ENCODE peak calls at places on chromosomes 5 and 9, in four cellular contexts. L is body of pancreas, V is A673, P is AG10803. F is an unnamed sample.

GRCh38 chr5:106843812-106844416 is 826.8 kb downstream of the EFNA5 start:
- DNase-seq in L (no peak), V (peak), P (no peak), F (no peak)

GRCh38 chr5:132506094-132506692 is 15.6 kb upstream of the IRF1 start:
- DNase-seq in L (peak), V (peak), P (peak), F (peak)

GRCh38 chr5:159017787-159018186 is 81.9 kb downstream of the EBF1 start:
- DNase-seq in V (peak), L (peak), P (peak), F (no peak)

GRCh38 chr9:93578844-93579243 is 2.5 kb downstream of the PHF2 start:
- DNase-seq in V (no peak), P (no peak), L (no peak), F (no peak)

GRCh38 chr5:65480306-65480865 is 1.3 kb downstream of the ADAMTS6 start:
- DNase-seq in V (peak), L (peak), P (peak), F (peak)

GRCh38 chr9:113652355-113653152 is 189.0 kb downstream of the RGS3 start:
- DNase-seq in V (no peak), P (no peak), L (no peak), F (no peak)

GRCh38 chr5:79585129-79585528 is 27.1 kb upstream of the TENT2 start:
- DNase-seq in V (no peak), P (no peak), L (no peak), F (no peak)

GRCh38 chr9:32247173-32247572 is 137.3 kb upstream of the ACO1 start:
- DNase-seq in L (no peak), P (no peak), V (no peak), F (no peak)

GRCh38 chr9:136644593-136645342 is 17.9 kb upstream of the EGFL7 start:
- DNase-seq in V (no peak), P (no peak), L (no peak), F (peak)

GRCh38 chr9:109035684-109036423 is 22.6 kb upstream of the CTNNAL1 start:
- DNase-seq in V (peak), L (peak), P (peak), F (no peak)

GRCh38 chr9:75152416-75152815 is 64.1 kb downstream of the OSTF1 start:
- DNase-seq in V (no peak), P (no peak), L (no peak), F (no peak)

GRCh38 chr5:76763136-76763535 is 47.2 kb downstream of the F2R start:
- DNase-seq in V (no peak), L (no peak), P (no peak), F (no peak)
- TF ChIP-seq CTCF in V (no peak), L (no peak), P (no peak), F (no peak)

DNA sequence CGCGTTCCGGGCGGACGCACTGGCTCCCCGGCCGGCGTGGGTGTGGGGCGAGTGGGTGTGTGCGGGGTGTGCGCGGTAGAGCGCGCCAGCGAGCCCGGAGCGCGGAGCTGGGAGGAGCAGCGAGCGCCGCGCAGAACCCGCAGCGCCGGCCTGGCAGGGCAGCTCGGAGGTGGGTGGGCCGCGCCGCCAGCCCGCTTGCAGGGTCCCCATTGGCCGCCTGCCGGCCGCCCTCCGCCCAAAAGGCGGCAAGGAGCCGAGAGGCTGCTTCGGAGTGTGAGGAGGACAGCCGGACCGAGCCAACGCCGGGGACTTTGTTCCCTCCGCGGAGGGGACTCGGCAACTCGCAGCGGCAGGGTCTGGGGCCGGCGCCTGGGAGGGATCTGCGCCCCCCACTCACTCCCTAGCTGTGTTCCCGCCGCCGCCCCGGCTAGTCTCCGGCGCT is at the start of gene DAPK1:
- DNase-seq in L (peak), V (peak), P (no peak), F (peak)
- TF ChIP-seq CTCF in L (peak), V (peak), P (no peak), F (no peak)

GRCh38 chr9:74096420-74096819 is 400.7 kb upstream of the RORB start:
- DNase-seq in V (no peak), L (no peak), P (no peak), F (no peak)

GRCh38 chr9:74095925-74096324 is 401.2 kb upstream of the RORB start:
- DNase-seq in V (no peak), L (no peak), P (no peak), F (no peak)

GRCh38 chr9:74094766-74095165 is 402.4 kb upstream of the RORB start:
- DNase-seq in L (no peak), V (no peak), P (no peak), F (no peak)

DNA sequence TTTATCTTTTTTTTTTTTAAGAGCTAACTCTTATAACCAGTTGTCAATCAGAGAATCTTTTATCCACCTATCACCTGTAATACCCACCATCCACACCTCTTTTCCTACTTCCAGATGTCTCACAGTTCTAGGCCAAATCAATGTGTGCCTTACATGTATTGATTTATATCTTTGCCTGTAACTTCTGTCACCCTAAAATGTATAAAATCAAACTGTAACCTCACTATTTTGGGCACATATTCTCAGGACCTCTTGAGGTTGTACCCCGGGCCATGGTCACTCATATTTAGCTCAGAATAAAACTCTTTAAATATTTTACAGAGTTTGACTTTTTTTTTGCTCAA is 404.7 kb upstream of the RORB start:
- DNase-seq in P (no peak), V (no peak), L (no peak), F (no peak)
- TF ChIP-seq CTCF in P (no peak), V (no peak), L (no peak), F (no peak)

DNA sequence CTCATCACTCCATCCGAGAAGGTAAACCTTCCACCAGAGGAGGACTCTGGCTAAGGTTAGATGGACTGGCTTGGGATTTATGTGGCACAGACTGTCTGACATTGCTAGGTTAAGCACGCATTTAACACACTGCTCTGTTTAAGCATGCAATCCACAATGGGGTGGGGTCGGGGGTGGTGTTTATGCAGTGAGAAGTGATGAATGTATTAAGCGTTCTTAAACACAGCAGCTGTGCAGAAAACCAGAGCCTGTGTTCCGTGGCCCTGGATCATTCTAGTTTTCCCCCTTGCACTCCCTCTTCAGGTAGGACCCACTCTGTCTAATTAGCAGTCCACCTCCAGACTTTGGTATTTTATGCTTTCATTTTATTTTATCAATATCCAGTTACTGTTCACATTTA is 46.4 kb downstream of the STXBP1 start:
- DNase-seq in V (no peak), L (no peak), P (no peak), F (no peak)
- TF ChIP-seq CTCF in V (no peak), L (no peak), P (no peak), F (no peak)

GRCh38 chr5:3592298-3592697 is 3.3 kb upstream of the IRX1 start:
- DNase-seq in P (no peak), L (no peak), V (no peak), F (no peak)
- TF ChIP-seq CTCF in P (no peak), L (no peak), V (no peak), F (no peak)

DNA sequence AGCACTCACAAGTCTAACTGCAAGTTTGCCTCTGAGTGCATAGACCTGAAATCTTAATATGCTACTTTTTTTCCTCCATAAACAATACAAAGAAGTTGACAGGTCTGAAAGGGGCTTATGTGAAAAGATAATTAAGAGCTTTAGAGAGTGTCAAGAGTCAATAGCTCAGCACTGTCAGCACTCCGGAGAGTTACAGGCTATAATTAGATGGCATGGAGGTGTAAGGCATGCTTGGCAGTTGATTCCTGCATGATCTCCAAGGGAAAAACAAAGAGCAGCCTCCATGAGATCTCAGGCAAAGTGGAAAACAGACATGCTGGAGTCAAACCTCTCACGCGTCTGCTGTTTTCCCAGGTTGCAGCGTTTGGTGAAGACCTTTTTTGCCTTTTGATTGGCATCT is 468.7 kb downstream of the TLE4 start:
- DNase-seq in V (no peak), L (no peak), P (no peak), F (no peak)
- TF ChIP-seq CTCF in V (no peak), L (no peak), P (no peak), F (no peak)

DNA sequence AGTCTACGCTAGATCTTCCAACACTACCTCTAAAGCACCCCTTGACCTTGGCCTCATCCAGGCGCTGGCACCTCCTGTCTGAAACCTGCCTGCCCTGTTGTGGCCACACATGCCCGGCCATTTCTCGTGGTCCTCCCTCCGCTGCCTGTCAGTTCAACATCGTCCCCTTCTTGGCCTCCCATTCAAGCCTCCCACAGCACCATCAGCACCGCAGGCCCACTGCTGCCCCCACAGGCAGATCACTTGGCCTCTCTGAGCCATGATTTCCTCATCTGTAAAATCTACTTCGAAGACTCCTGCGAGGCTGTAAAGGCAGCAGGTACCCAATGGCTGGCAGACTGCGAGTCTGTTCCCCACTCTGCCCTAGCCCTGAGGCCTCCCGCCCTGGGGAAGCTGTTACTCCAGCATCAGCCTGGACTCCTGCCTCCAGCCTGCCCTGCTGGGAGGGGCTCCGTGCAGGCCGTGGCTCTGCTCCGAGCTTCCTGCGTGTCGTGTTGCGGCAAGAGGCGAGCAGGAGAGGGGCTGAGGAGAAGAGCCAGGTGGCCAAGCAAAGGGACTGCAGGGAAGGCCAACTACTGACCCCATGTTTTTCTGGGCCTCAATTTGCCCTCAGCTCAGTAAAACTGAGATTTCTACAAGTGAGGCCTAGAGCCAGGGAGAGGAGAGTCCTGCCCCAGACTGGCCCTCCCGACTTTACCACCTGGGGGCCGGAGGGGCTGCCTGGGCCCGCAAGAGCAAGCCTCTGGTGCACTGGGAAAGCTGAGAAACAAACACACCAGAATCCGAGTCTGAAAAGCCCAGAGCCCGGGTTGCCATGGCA is 70.5 kb upstream of the LRRTM2 start:
- DNase-seq in V (no peak), P (no peak), L (peak), F (no peak)
- TF ChIP-seq CTCF in V (peak), P (no peak), L (no peak), F (peak)

DNA sequence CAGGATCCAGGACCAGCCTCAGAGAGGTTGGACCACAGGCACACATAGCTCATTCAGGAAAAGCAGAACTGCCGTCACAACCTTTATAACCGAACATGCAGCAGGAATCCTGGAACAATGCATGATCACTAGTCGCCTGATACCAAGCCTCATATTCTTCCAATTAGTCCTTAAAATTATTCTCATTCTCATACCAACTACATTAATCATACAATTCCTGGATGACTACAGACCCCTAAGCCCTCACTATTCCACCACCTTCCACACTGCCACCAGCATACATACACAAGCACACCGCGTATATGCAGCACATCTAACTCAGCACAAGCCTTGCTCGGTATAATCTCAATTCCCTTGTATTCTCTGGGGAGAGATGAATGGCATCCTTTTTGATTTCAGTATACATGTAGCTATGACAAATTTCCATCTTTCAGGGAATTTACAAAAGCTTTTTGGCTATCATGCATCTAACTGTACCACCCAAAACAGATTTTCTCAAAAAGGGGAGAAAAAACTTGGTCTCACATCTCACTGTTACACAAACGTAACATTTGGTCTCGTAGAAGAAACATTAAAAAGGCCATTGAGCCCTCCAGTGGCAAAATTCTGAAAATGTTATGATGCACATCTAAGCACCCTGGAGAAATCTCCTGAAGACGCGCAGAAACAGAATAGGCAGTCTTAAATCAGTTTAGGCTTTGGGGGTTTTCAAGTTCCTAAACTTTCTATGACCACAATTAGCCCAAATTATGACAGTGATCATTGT is 46.2 kb downstream of the MCTP1 start:
- DNase-seq in L (no peak), V (peak), P (peak), F (no peak)
- TF ChIP-seq CTCF in L (no peak), V (peak), P (peak), F (peak)

DNA sequence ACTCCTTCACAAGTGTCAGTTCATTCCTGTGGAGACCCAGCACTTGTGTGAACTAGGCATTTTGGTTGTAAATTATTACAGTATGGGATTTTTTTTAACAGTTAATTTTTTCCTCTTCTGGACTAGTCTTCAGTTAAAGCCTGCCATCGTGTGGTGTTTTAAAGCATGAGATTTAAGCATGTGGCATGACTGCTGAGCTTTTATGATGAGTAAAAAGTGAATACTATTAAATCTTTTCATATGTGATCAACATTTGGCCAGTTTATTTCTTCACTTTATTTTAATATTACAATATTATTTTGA is 25.0 kb downstream of the LMNB1 start:
- DNase-seq in L (no peak), V (peak), P (peak), F (no peak)
- TF ChIP-seq CTCF in L (peak), V (peak), P (peak), F (peak)

F was measured in dorsolateral prefrontal cortex.